ENCODE peak calls at places on chromosomes 1 and 21, in five cellular contexts. B, U, V, I and Q are unnamed samples.

GRCh38 chr1:16484931-16485330 is 29.2 kb downstream of the RNU1-1 start:
- DNase-seq in B (no peak), U (no peak), V (no peak), I (no peak), Q (no peak)

GRCh38 chr1:227762231-227762911 is 27.1 kb downstream of the SNAP47 start:
- DNase-seq in B (peak; percentile 91), U (peak; percentile 82), V (peak; percentile 98), I (peak; percentile 57), Q (peak; percentile 21)

GRCh38 chr1:236502579-236502971 is 21.2 kb upstream of the LGALS8 start:
- DNase-seq in B (no peak), U (no peak), V (no peak), I (no peak), Q (no peak)

GRCh38 chr1:154972517-154973343 is 1.8 kb upstream of the CKS1B start:
- DNase-seq in B (peak; percentile 93), U (peak; percentile 58), V (peak; percentile 85), I (peak; percentile 80), Q (no peak)

GRCh38 chr1:37537378-37537777 is 16.7 kb downstream of the SNIP1 start:
- DNase-seq in B (no peak), U (no peak), V (no peak), I (no peak), Q (no peak)

GRCh38 chr1:228141082-228141870 is 1.2 kb downstream of the GUK1 start:
- DNase-seq in B (peak; percentile 57), U (no peak), V (no peak), I (no peak), Q (no peak)

GRCh38 chr21:41536076-41536826 is 28.3 kb upstream of the TMPRSS2 start:
- DNase-seq in B (no peak), U (no peak), V (no peak), I (no peak), Q (no peak)

GRCh38 chr1:90509225-90510048 is 207.7 kb downstream of the BARHL2 start:
- DNase-seq in B (no peak), U (no peak), V (no peak), I (no peak), Q (no peak)

GRCh38 chr1:41689596-41689995 is 205.1 kb upstream of the EDN2 start:
- DNase-seq in B (peak; percentile 63), U (no peak), V (no peak), I (no peak), Q (no peak)

GRCh38 chr1:198261886-198262285 is 105.1 kb downstream of the NEK7 start:
- DNase-seq in B (no peak), U (no peak), V (no peak), I (no peak), Q (no peak)

GRCh38 chr1:81151300-81151699 is 649.4 kb upstream of the ADGRL2 start:
- DNase-seq in B (no peak), U (no peak), V (no peak), I (no peak), Q (no peak)

GRCh38 chr1:160768295-160768657 is 27.7 kb upstream of the LY9 start:
- DNase-seq in B (peak; percentile 53), U (no peak), V (no peak), I (no peak), Q (no peak)

GRCh38 chr1:5973771-5974170 is 18.5 kb downstream of the NPHP4 start:
- DNase-seq in B (no peak), U (no peak), V (no peak), I (no peak), Q (no peak)

GRCh38 chr1:183982172-183982963 is 55.2 kb downstream of the COLGALT2 start:
- DNase-seq in B (no peak), U (no peak), V (no peak), I (no peak), Q (no peak)

GRCh38 chr1:67831850-67832513 is 1.3 kb downstream of the GNG12 start:
- DNase-seq in B (peak; percentile 70), U (peak; percentile 66), V (peak; percentile 67), I (peak; percentile 40), Q (no peak)

GRCh38 chr1:19981507-19982312 is 2.3 kb upstream of the PLA2G2A start:
- DNase-seq in B (peak; percentile 57), U (peak; percentile 67), V (no peak), I (no peak), Q (no peak)

GRCh38 chr1:47460456-47460855 is 22.6 kb downstream of the FOXD2 start:
- DNase-seq in B (no peak), U (no peak), V (no peak), I (no peak), Q (no peak)

GRCh38 chr1:193762276-193762675 is 575.9 kb upstream of the B3GALT2 start:
- DNase-seq in B (no peak), U (no peak), V (no peak), I (no peak), Q (no peak)

DNA sequence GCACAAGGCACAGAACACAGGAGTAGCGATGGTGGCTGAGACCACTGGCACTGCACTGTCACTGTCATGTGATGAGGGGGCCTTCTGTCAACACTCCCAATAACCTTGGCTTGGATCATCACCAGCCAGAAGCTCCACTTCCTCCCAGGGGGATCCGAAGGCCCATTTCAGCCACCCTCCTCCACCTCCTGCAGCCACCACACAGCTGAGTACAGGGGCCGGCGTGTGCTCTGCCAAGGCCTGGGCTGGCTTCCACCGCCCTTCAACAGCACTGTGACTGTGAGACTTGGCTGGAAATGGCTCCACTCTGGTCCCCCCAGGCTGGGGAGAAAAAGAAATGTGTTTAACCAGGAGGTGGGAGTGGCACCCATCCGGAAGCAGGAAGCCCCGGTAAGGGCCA is 9.9 kb upstream of the NADK start:
- DNase-seq in B (no peak), U (no peak), V (no peak), I (no peak), Q (no peak)
- TF ChIP-seq CTCF in B (no peak), U (no peak), V (no peak), I (no peak), Q (no peak)

GRCh38 chr1:8866792-8867415 is 11.6 kb downstream of the ENO1 start:
- DNase-seq in B (no peak), U (no peak), V (no peak), I (no peak), Q (no peak)
- TF ChIP-seq POLR2A in B (no peak), U (no peak), V (no peak), I (no peak), Q (no peak)

GRCh38 chr1:234216116-234216703 is 157.0 kb upstream of the COA6 start:
- DNase-seq in B (no peak), U (no peak), V (no peak), I (no peak), Q (no peak)
- TF ChIP-seq CTCF in B (no peak), U (no peak), V (no peak), I (no peak), Q (no peak)

GRCh38 chr1:241096982-241097381 is 260.0 kb downstream of the RGS7 start:
- DNase-seq in B (no peak), U (no peak), V (no peak), I (no peak), Q (no peak)

GRCh38 chr1:241097479-241097878 is 259.5 kb downstream of the RGS7 start:
- DNase-seq in B (no peak), U (no peak), V (no peak), I (no peak), Q (no peak)

GRCh38 chr1:241105118-241105517 is 251.9 kb downstream of the RGS7 start:
- DNase-seq in B (no peak), U (no peak), V (no peak), I (no peak), Q (no peak)

GRCh38 chr1:241102652-241103051 is 254.4 kb downstream of the RGS7 start:
- DNase-seq in B (no peak), U (no peak), V (no peak), I (no peak), Q (no peak)

DNA sequence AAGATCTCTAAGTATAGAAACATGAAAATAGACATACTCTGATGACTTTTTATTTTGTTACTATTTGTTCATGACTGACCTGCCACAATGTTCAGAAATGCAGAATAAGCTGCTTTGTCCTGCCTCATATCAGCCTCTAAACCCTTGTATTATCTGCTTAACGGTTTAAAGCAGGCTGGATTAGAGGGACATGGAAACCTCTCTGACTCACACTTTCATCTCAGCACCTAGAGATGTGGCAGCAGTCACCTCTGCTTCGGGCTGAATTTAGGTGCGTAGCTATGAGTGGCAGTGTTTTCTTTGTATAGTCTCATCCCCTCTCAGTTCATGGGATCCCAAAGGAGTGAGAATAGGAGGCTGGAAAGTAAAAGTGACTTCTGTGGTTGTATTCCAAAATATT is 255.4 kb downstream of the RGS7 start:
- DNase-seq in B (no peak), U (no peak), V (no peak), I (no peak), Q (no peak)
- TF ChIP-seq POLR2A in B (no peak), U (no peak), V (no peak), I (no peak), Q (no peak)

DNA sequence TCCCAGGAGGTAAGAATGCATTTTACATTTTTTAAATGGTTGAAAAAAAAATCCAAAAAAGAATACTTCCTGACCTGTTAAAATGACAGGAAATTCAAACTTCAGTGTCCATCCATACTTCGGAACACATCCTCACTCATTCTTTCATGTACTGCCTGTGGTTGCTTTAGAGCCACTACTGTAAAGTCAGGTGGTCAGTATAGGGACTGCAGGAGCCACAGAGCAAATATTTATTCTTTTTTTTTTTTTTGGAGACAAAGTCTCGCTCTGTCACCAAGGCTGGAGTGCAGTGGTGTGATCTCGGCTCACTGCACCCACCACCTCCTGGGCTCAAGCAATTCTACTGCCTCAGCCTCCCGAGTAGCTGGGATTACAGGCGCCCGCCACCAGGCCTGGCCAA is 124.7 kb downstream of the CLIC6 start:
- DNase-seq in B (no peak), U (no peak), V (no peak), I (no peak), Q (no peak)
- TF ChIP-seq CTCF in B (no peak), U (no peak), V (no peak), I (no peak), Q (no peak)

GRCh38 chr1:17540255-17541001 is 930 bp downstream of the ARHGEF10L start:
- DNase-seq in B (peak; percentile 33), U (peak; percentile 76), V (no peak), I (no peak), Q (no peak)
- TF ChIP-seq POLR2A in B (no peak), U (no peak), V (peak; percentile 23), I (no peak), Q (no peak)